ENCODE peak calls at places on chromosomes 3 and 15, in nine cellular contexts. T, S, Z, U, C, K, V, R and B are unnamed samples.
A peak's percentile ranks its signal among the peaks of the same experiment; 100 is the strongest.

GRCh38 chr3:188617988-188618701 is 464.2 kb downstream of the LPP start:
- DNase-seq in T (no peak), S (no peak), Z (no peak), U (no peak), C (no peak), K (no peak), V (no peak), R (no peak), B (no peak)

GRCh38 chr3:103851793-103852192 is 1417.0 kb downstream of the ZPLD1 start:
- DNase-seq in T (no peak), S (no peak), Z (no peak), U (no peak), C (no peak), K (no peak), V (no peak), R (no peak), B (no peak)

GRCh38 chr15:65730560-65731172 is 61.4 kb downstream of the DENND4A start:
- DNase-seq in T (no peak), S (no peak), Z (no peak), U (peak; percentile 44), C (no peak), K (no peak), V (no peak), R (no peak), B (no peak)

GRCh38 chr15:95875141-95875643 is 455.3 kb upstream of the NR2F2 start:
- DNase-seq in T (no peak), S (no peak), Z (no peak), U (peak; percentile 83), C (no peak), K (no peak), V (no peak), R (no peak), B (no peak)

GRCh38 chr15:48790716-48791115 is 20.2 kb downstream of the CEP152 start:
- DNase-seq in T (no peak), S (no peak), Z (no peak), U (peak; percentile 46), C (no peak), K (no peak), V (no peak), R (no peak), B (no peak)

GRCh38 chr3:195823998-195824397 is 12.3 kb upstream of the MUC4 start:
- DNase-seq in T (no peak), S (no peak), Z (no peak), U (peak; percentile 14), C (no peak), K (no peak), V (no peak), R (no peak), B (no peak)

GRCh38 chr15:72184165-72184811 is 13.3 kb downstream of the GRAMD2A start:
- DNase-seq in T (no peak), S (no peak), Z (no peak), U (peak; percentile 39), C (no peak), K (peak; percentile 71), V (no peak), R (no peak), B (peak; percentile 68)

GRCh38 chr15:81292516-81293001 is 31.4 kb downstream of the STARD5 start:
- DNase-seq in T (peak; percentile 37), S (no peak), Z (peak; percentile 82), U (no peak), C (no peak), K (no peak), V (peak; percentile 60), R (peak; percentile 75), B (no peak)

GRCh38 chr15:63501256-63502089 is 2.9 kb upstream of the USP3 start:
- DNase-seq in T (peak; percentile 61), S (peak; percentile 91), Z (no peak), U (peak; percentile 93), C (no peak), K (peak; percentile 82), V (no peak), R (peak; percentile 31), B (no peak)

GRCh38 chr15:99439524-99439835 is 126.3 kb upstream of the MEF2A start:
- DNase-seq in T (no peak), S (peak; percentile 9), Z (no peak), U (no peak), C (no peak), K (no peak), V (no peak), R (no peak), B (peak; percentile 6)

GRCh38 chr3:5267253-5267652 is 79.7 kb downstream of the EDEM1 start:
- DNase-seq in T (no peak), S (no peak), Z (no peak), U (no peak), C (no peak), K (no peak), V (no peak), R (no peak), B (no peak)

GRCh38 chr3:177466076-177466475 is 268.8 kb upstream of the TBL1XR1 start:
- DNase-seq in T (no peak), S (no peak), Z (no peak), U (peak; percentile 52), C (no peak), K (no peak), V (no peak), R (no peak), B (no peak)

GRCh38 chr3:195084746-195085145 is 186.2 kb downstream of the XXYLT1 start:
- DNase-seq in T (no peak), S (no peak), Z (no peak), U (no peak), C (no peak), K (no peak), V (no peak), R (no peak), B (no peak)

GRCh38 chr15:100987143-100987542 is 68.0 kb downstream of the LRRK1 start:
- DNase-seq in T (no peak), S (no peak), Z (no peak), U (no peak), C (no peak), K (no peak), V (no peak), R (no peak), B (no peak)

GRCh38 chr3:5014431-5014830 is 35.2 kb downstream of the BHLHE40 start:
- DNase-seq in T (no peak), S (no peak), Z (no peak), U (no peak), C (no peak), K (no peak), V (no peak), R (no peak), B (no peak)

GRCh38 chr3:134937256-134938023 is 142.4 kb downstream of the EPHB1 start:
- DNase-seq in T (no peak), S (no peak), Z (no peak), U (no peak), C (no peak), K (peak; percentile 2), V (no peak), R (no peak), B (peak; percentile 83)

GRCh38 chr15:96767703-96768434 is 437.4 kb downstream of the NR2F2 start:
- DNase-seq in T (no peak), S (no peak), Z (no peak), U (no peak), C (no peak), K (peak; percentile 1), V (no peak), R (no peak), B (no peak)

GRCh38 chr15:68991723-68992122 is 22.8 kb upstream of the NOX5 start:
- DNase-seq in T (no peak), S (no peak), Z (no peak), U (peak; percentile 59), C (no peak), K (no peak), V (no peak), R (no peak), B (no peak)

GRCh38 chr3:53045784-53046170 is at the start of gene SFMBT1:
- DNase-seq in T (peak; percentile 76), S (peak; percentile 83), Z (peak; percentile 33), U (peak; percentile 49), C (peak; percentile 76), K (peak; percentile 71), V (peak; percentile 90), R (peak; percentile 82), B (peak; percentile 84)

GRCh38 chr3:172249039-172249438 is 199.2 kb downstream of the GHSR start:
- DNase-seq in T (no peak), S (no peak), Z (no peak), U (no peak), C (no peak), K (no peak), V (no peak), R (no peak), B (no peak)

GRCh38 chr3:147400111-147400510 is 6.2 kb downstream of the ZIC4 start:
- DNase-seq in T (no peak), S (no peak), Z (no peak), U (no peak), C (no peak), K (no peak), V (no peak), R (no peak), B (no peak)

GRCh38 chr15:50676799-50677483 is 9.7 kb downstream of the TRPM7 start:
- DNase-seq in T (no peak), S (no peak), Z (no peak), U (peak; percentile 80), C (no peak), K (peak; percentile 73), V (no peak), R (no peak), B (peak; percentile 4)

GRCh38 chr3:194423317-194423716 is 24.3 kb upstream of the GP5 start:
- DNase-seq in T (no peak), S (no peak), Z (no peak), U (peak; percentile 25), C (no peak), K (no peak), V (no peak), R (no peak), B (no peak)

GRCh38 chr15:68399096-68400065 is 32.6 kb downstream of the ITGA11 start:
- DNase-seq in T (no peak), S (no peak), Z (no peak), U (no peak), C (no peak), K (no peak), V (no peak), R (no peak), B (no peak)

GRCh38 chr3:107387555-107387954 is 10.3 kb downstream of the CCDC54 start:
- DNase-seq in T (no peak), S (no peak), Z (no peak), U (peak; percentile 75), C (no peak), K (no peak), V (no peak), R (no peak), B (no peak)

GRCh38 chr15:71055461-71055860 is 59.8 kb upstream of the THSD4 start:
- DNase-seq in T (no peak), S (no peak), Z (no peak), U (peak; percentile 80), C (no peak), K (peak; percentile 6), V (no peak), R (no peak), B (no peak)

GRCh38 chr3:132879651-132880050 is 157.4 kb upstream of the NPHP3 start:
- DNase-seq in T (no peak), S (no peak), Z (no peak), U (no peak), C (no peak), K (no peak), V (no peak), R (no peak), B (no peak)

GRCh38 chr3:148839805-148840204 is 12.2 kb downstream of the CPB1 start:
- DNase-seq in T (no peak), S (no peak), Z (no peak), U (no peak), C (no peak), K (no peak), V (no peak), R (peak; percentile 1), B (no peak)

GRCh38 chr3:197399486-197399885 is 101.1 kb upstream of the DLG1 start:
- DNase-seq in T (no peak), S (no peak), Z (no peak), U (no peak), C (no peak), K (no peak), V (no peak), R (no peak), B (no peak)